ENCODE peak calls at places on chromosome 6, in six cellular contexts. One of them, this sample, is unnamed.

GRCh38 chr6:125670586-125670985 is 78.8 kb upstream of the HEY2 start:
- DNase-seq in activated T-cell treated with anti-CD3 and anti-CD28 coated beads, Interleukin-2, amount 50 U/mL, for 72 hours: no peak
- DNase-seq in H54: no peak
- DNase-seq in AG20443: no peak
- DNase-seq in CD4-positive, alpha-beta memory T cell: no peak
- DNase-seq in stimulated activated CD4-positive, alpha-beta T cell treated with anti-CD3 and anti-CD28 coated beads, Interleukin-12 subunit alpha, Interleukin-12 subunit beta, amount 100 ng/mL, for 48 hours: no peak
- DNase-seq in this sample: no peak

GRCh38 chr6:164063346-164063745 is 648.8 kb downstream of the QKI start:
- DNase-seq in stimulated activated CD4-positive, alpha-beta T cell treated with anti-CD3 and anti-CD28 coated beads, Interleukin-12 subunit alpha, Interleukin-12 subunit beta, amount 100 ng/mL, for 48 hours: no peak
- DNase-seq in AG20443: no peak
- DNase-seq in activated T-cell treated with anti-CD3 and anti-CD28 coated beads, Interleukin-2, amount 50 U/mL, for 72 hours: no peak
- DNase-seq in CD4-positive, alpha-beta memory T cell: no peak
- DNase-seq in H54: no peak
- DNase-seq in this sample: peak; percentile 35

GRCh38 chr6:113362542-113363430 is 494.4 kb upstream of the MARCKS start:
- DNase-seq in activated T-cell treated with anti-CD3 and anti-CD28 coated beads, Interleukin-2, amount 50 U/mL, for 72 hours: no peak
- DNase-seq in AG20443: no peak
- DNase-seq in stimulated activated CD4-positive, alpha-beta T cell treated with anti-CD3 and anti-CD28 coated beads, Interleukin-12 subunit alpha, Interleukin-12 subunit beta, amount 100 ng/mL, for 48 hours: no peak
- DNase-seq in H54: no peak
- DNase-seq in CD4-positive, alpha-beta memory T cell: no peak
- DNase-seq in this sample: no peak

GRCh38 chr6:87241304-87241703 is 81.1 kb upstream of the SMIM8 start:
- DNase-seq in activated T-cell treated with anti-CD3 and anti-CD28 coated beads, Interleukin-2, amount 50 U/mL, for 72 hours: no peak
- DNase-seq in stimulated activated CD4-positive, alpha-beta T cell treated with anti-CD3 and anti-CD28 coated beads, Interleukin-12 subunit alpha, Interleukin-12 subunit beta, amount 100 ng/mL, for 48 hours: no peak
- DNase-seq in CD4-positive, alpha-beta memory T cell: no peak
- DNase-seq in AG20443: no peak
- DNase-seq in H54: no peak
- DNase-seq in this sample: peak; percentile 3

GRCh38 chr6:12962529-12962928 is 246.0 kb downstream of the PHACTR1 start:
- DNase-seq in CD4-positive, alpha-beta memory T cell: no peak
- DNase-seq in activated T-cell treated with anti-CD3 and anti-CD28 coated beads, Interleukin-2, amount 50 U/mL, for 72 hours: no peak
- DNase-seq in H54: no peak
- DNase-seq in stimulated activated CD4-positive, alpha-beta T cell treated with anti-CD3 and anti-CD28 coated beads, Interleukin-12 subunit alpha, Interleukin-12 subunit beta, amount 100 ng/mL, for 48 hours: no peak
- DNase-seq in AG20443: no peak
- DNase-seq in this sample: no peak

GRCh38 chr6:83467620-83468036 is 36.8 kb upstream of the ME1 start:
- DNase-seq in AG20443: no peak
- DNase-seq in activated T-cell treated with anti-CD3 and anti-CD28 coated beads, Interleukin-2, amount 50 U/mL, for 72 hours: no peak
- DNase-seq in CD4-positive, alpha-beta memory T cell: no peak
- DNase-seq in H54: no peak
- DNase-seq in stimulated activated CD4-positive, alpha-beta T cell treated with anti-CD3 and anti-CD28 coated beads, Interleukin-12 subunit alpha, Interleukin-12 subunit beta, amount 100 ng/mL, for 48 hours: no peak
- DNase-seq in this sample: no peak

GRCh38 chr6:20680697-20681165 is 146.5 kb downstream of the CDKAL1 start:
- DNase-seq in stimulated activated CD4-positive, alpha-beta T cell treated with anti-CD3 and anti-CD28 coated beads, Interleukin-12 subunit alpha, Interleukin-12 subunit beta, amount 100 ng/mL, for 48 hours: no peak
- DNase-seq in CD4-positive, alpha-beta memory T cell: no peak
- DNase-seq in activated T-cell treated with anti-CD3 and anti-CD28 coated beads, Interleukin-2, amount 50 U/mL, for 72 hours: no peak
- DNase-seq in AG20443: no peak
- DNase-seq in H54: no peak
- DNase-seq in this sample: peak; percentile 98

GRCh38 chr6:80638222-80639055 is 532.0 kb downstream of the BCKDHB start:
- DNase-seq in stimulated activated CD4-positive, alpha-beta T cell treated with anti-CD3 and anti-CD28 coated beads, Interleukin-12 subunit alpha, Interleukin-12 subunit beta, amount 100 ng/mL, for 48 hours: no peak
- DNase-seq in activated T-cell treated with anti-CD3 and anti-CD28 coated beads, Interleukin-2, amount 50 U/mL, for 72 hours: no peak
- DNase-seq in CD4-positive, alpha-beta memory T cell: no peak
- DNase-seq in H54: peak; percentile 27
- DNase-seq in AG20443: peak; percentile 78
- DNase-seq in this sample: peak; percentile 91

GRCh38 chr6:10831609-10832008 is 6.7 kb downstream of the MAK start:
- DNase-seq in H54: no peak
- DNase-seq in activated T-cell treated with anti-CD3 and anti-CD28 coated beads, Interleukin-2, amount 50 U/mL, for 72 hours: no peak
- DNase-seq in stimulated activated CD4-positive, alpha-beta T cell treated with anti-CD3 and anti-CD28 coated beads, Interleukin-12 subunit alpha, Interleukin-12 subunit beta, amount 100 ng/mL, for 48 hours: no peak
- DNase-seq in AG20443: no peak
- DNase-seq in CD4-positive, alpha-beta memory T cell: no peak
- DNase-seq in this sample: no peak

GRCh38 chr6:129253731-129254130 is 370.8 kb downstream of the LAMA2 start:
- DNase-seq in CD4-positive, alpha-beta memory T cell: no peak
- DNase-seq in activated T-cell treated with anti-CD3 and anti-CD28 coated beads, Interleukin-2, amount 50 U/mL, for 72 hours: peak; percentile 1
- DNase-seq in stimulated activated CD4-positive, alpha-beta T cell treated with anti-CD3 and anti-CD28 coated beads, Interleukin-12 subunit alpha, Interleukin-12 subunit beta, amount 100 ng/mL, for 48 hours: no peak
- DNase-seq in AG20443: no peak
- DNase-seq in H54: no peak
- DNase-seq in this sample: no peak

GRCh38 chr6:169386431-169387057 is 132.9 kb upstream of the THBS2 start:
- DNase-seq in H54: no peak
- DNase-seq in CD4-positive, alpha-beta memory T cell: no peak
- DNase-seq in AG20443: peak; percentile 89
- DNase-seq in stimulated activated CD4-positive, alpha-beta T cell treated with anti-CD3 and anti-CD28 coated beads, Interleukin-12 subunit alpha, Interleukin-12 subunit beta, amount 100 ng/mL, for 48 hours: no peak
- DNase-seq in activated T-cell treated with anti-CD3 and anti-CD28 coated beads, Interleukin-2, amount 50 U/mL, for 72 hours: no peak
- DNase-seq in this sample: no peak

GRCh38 chr6:96532399-96532798 is 10.8 kb downstream of the UFL1 start:
- DNase-seq in activated T-cell treated with anti-CD3 and anti-CD28 coated beads, Interleukin-2, amount 50 U/mL, for 72 hours: no peak
- DNase-seq in AG20443: no peak
- DNase-seq in H54: no peak
- DNase-seq in stimulated activated CD4-positive, alpha-beta T cell treated with anti-CD3 and anti-CD28 coated beads, Interleukin-12 subunit alpha, Interleukin-12 subunit beta, amount 100 ng/mL, for 48 hours: no peak
- DNase-seq in CD4-positive, alpha-beta memory T cell: no peak
- DNase-seq in this sample: no peak

GRCh38 chr6:128174724-128175123 is 273.9 kb upstream of the THEMIS start:
- DNase-seq in activated T-cell treated with anti-CD3 and anti-CD28 coated beads, Interleukin-2, amount 50 U/mL, for 72 hours: no peak
- DNase-seq in AG20443: no peak
- DNase-seq in stimulated activated CD4-positive, alpha-beta T cell treated with anti-CD3 and anti-CD28 coated beads, Interleukin-12 subunit alpha, Interleukin-12 subunit beta, amount 100 ng/mL, for 48 hours: no peak
- DNase-seq in H54: no peak
- DNase-seq in CD4-positive, alpha-beta memory T cell: no peak
- DNase-seq in this sample: no peak

GRCh38 chr6:100464162-100464851 is 414 bp downstream of the SIM1 start:
- DNase-seq in activated T-cell treated with anti-CD3 and anti-CD28 coated beads, Interleukin-2, amount 50 U/mL, for 72 hours: no peak
- DNase-seq in CD4-positive, alpha-beta memory T cell: no peak
- DNase-seq in H54: no peak
- DNase-seq in stimulated activated CD4-positive, alpha-beta T cell treated with anti-CD3 and anti-CD28 coated beads, Interleukin-12 subunit alpha, Interleukin-12 subunit beta, amount 100 ng/mL, for 48 hours: no peak
- DNase-seq in AG20443: peak; percentile 34
- DNase-seq in this sample: no peak

GRCh38 chr6:7137335-7138106 is 29.8 kb downstream of the RREB1 start:
- DNase-seq in H54: peak; percentile 67
- DNase-seq in activated T-cell treated with anti-CD3 and anti-CD28 coated beads, Interleukin-2, amount 50 U/mL, for 72 hours: peak; percentile 70
- DNase-seq in CD4-positive, alpha-beta memory T cell: peak; percentile 60
- DNase-seq in AG20443: peak; percentile 79
- DNase-seq in stimulated activated CD4-positive, alpha-beta T cell treated with anti-CD3 and anti-CD28 coated beads, Interleukin-12 subunit alpha, Interleukin-12 subunit beta, amount 100 ng/mL, for 48 hours: peak; percentile 61
- DNase-seq in this sample: peak; percentile 68

GRCh38 chr6:170186909-170187668 is 103.8 kb downstream of the DLL1 start:
- DNase-seq in CD4-positive, alpha-beta memory T cell: no peak
- DNase-seq in H54: no peak
- DNase-seq in stimulated activated CD4-positive, alpha-beta T cell treated with anti-CD3 and anti-CD28 coated beads, Interleukin-12 subunit alpha, Interleukin-12 subunit beta, amount 100 ng/mL, for 48 hours: no peak
- DNase-seq in AG20443: no peak
- DNase-seq in activated T-cell treated with anti-CD3 and anti-CD28 coated beads, Interleukin-2, amount 50 U/mL, for 72 hours: no peak
- DNase-seq in this sample: no peak

GRCh38 chr6:169850746-169851145 is 99.3 kb downstream of the ERMARD start:
- DNase-seq in H54: no peak
- DNase-seq in CD4-positive, alpha-beta memory T cell: no peak
- DNase-seq in stimulated activated CD4-positive, alpha-beta T cell treated with anti-CD3 and anti-CD28 coated beads, Interleukin-12 subunit alpha, Interleukin-12 subunit beta, amount 100 ng/mL, for 48 hours: no peak
- DNase-seq in AG20443: no peak
- DNase-seq in activated T-cell treated with anti-CD3 and anti-CD28 coated beads, Interleukin-2, amount 50 U/mL, for 72 hours: no peak
- DNase-seq in this sample: no peak

GRCh38 chr6:21906826-21907225 is 313.3 kb downstream of the SOX4 start:
- DNase-seq in activated T-cell treated with anti-CD3 and anti-CD28 coated beads, Interleukin-2, amount 50 U/mL, for 72 hours: no peak
- DNase-seq in H54: no peak
- DNase-seq in CD4-positive, alpha-beta memory T cell: no peak
- DNase-seq in stimulated activated CD4-positive, alpha-beta T cell treated with anti-CD3 and anti-CD28 coated beads, Interleukin-12 subunit alpha, Interleukin-12 subunit beta, amount 100 ng/mL, for 48 hours: no peak
- DNase-seq in AG20443: no peak
- DNase-seq in this sample: no peak

GRCh38 chr6:140850438-140850837 is 1282.3 kb upstream of the GJE1 start:
- DNase-seq in stimulated activated CD4-positive, alpha-beta T cell treated with anti-CD3 and anti-CD28 coated beads, Interleukin-12 subunit alpha, Interleukin-12 subunit beta, amount 100 ng/mL, for 48 hours: no peak
- DNase-seq in activated T-cell treated with anti-CD3 and anti-CD28 coated beads, Interleukin-2, amount 50 U/mL, for 72 hours: no peak
- DNase-seq in H54: no peak
- DNase-seq in CD4-positive, alpha-beta memory T cell: no peak
- DNase-seq in AG20443: peak; percentile 10
- DNase-seq in this sample: no peak

GRCh38 chr6:151209071-151209831 is 30.5 kb upstream of the AKAP12 start:
- DNase-seq in H54: peak; percentile 18
- DNase-seq in stimulated activated CD4-positive, alpha-beta T cell treated with anti-CD3 and anti-CD28 coated beads, Interleukin-12 subunit alpha, Interleukin-12 subunit beta, amount 100 ng/mL, for 48 hours: no peak
- DNase-seq in CD4-positive, alpha-beta memory T cell: no peak
- DNase-seq in AG20443: peak; percentile 46
- DNase-seq in activated T-cell treated with anti-CD3 and anti-CD28 coated beads, Interleukin-2, amount 50 U/mL, for 72 hours: no peak
- DNase-seq in this sample: peak; percentile 23